ENCODE peak calls at places on chromosomes 5 and 9, in ten cellular contexts. One of them, this sample, is unnamed.

GRCh38 chr5:135213466-135214239 is 179.6 kb upstream of the PITX1 start:
- DNase-seq in ovary: no peak
- DNase-seq in transverse colon: no peak
- DNase-seq in kidney: peak; percentile 58
- DNase-seq in stomach: peak; percentile 14
- DNase-seq in lower lobe of right lung: no peak
- DNase-seq in CD4-positive, CD25-positive, alpha-beta regulatory T cell: no peak
- DNase-seq in uterus: no peak
- DNase-seq in heart right ventricle: no peak
- DNase-seq in cardiac muscle cell: no peak
- DNase-seq in this sample: no peak

GRCh38 chr9:114321759-114322158 is 1.1 kb upstream of the ORM1 start:
- DNase-seq in ovary: no peak
- DNase-seq in transverse colon: no peak
- DNase-seq in kidney: peak; percentile 3
- DNase-seq in stomach: no peak
- DNase-seq in lower lobe of right lung: no peak
- DNase-seq in CD4-positive, CD25-positive, alpha-beta regulatory T cell: no peak
- DNase-seq in uterus: no peak
- DNase-seq in heart right ventricle: no peak
- DNase-seq in cardiac muscle cell: no peak
- DNase-seq in this sample: no peak

GRCh38 chr9:108442604-108443277 is 413.0 kb downstream of the ACTL7B start:
- DNase-seq in ovary: no peak
- DNase-seq in transverse colon: no peak
- DNase-seq in kidney: no peak
- DNase-seq in stomach: no peak
- DNase-seq in lower lobe of right lung: no peak
- DNase-seq in CD4-positive, CD25-positive, alpha-beta regulatory T cell: no peak
- DNase-seq in uterus: no peak
- DNase-seq in heart right ventricle: no peak
- DNase-seq in cardiac muscle cell: no peak
- DNase-seq in this sample: no peak

GRCh38 chr5:173391031-173391430 is 62.8 kb upstream of the STC2 start:
- DNase-seq in ovary: no peak
- DNase-seq in transverse colon: no peak
- DNase-seq in kidney: no peak
- DNase-seq in stomach: no peak
- DNase-seq in lower lobe of right lung: no peak
- DNase-seq in CD4-positive, CD25-positive, alpha-beta regulatory T cell: no peak
- DNase-seq in uterus: no peak
- DNase-seq in heart right ventricle: no peak
- DNase-seq in cardiac muscle cell: no peak
- DNase-seq in this sample: no peak

GRCh38 chr9:78261403-78262001 is 25.6 kb downstream of the CEP78 start:
- DNase-seq in ovary: no peak
- DNase-seq in transverse colon: no peak
- DNase-seq in kidney: no peak
- DNase-seq in stomach: no peak
- DNase-seq in lower lobe of right lung: no peak
- DNase-seq in CD4-positive, CD25-positive, alpha-beta regulatory T cell: peak; percentile 56
- DNase-seq in uterus: no peak
- DNase-seq in heart right ventricle: no peak
- DNase-seq in cardiac muscle cell: peak; percentile 60
- DNase-seq in this sample: peak; percentile 28

GRCh38 chr9:99003308-99003707 is 59.6 kb downstream of the COL15A1 start:
- DNase-seq in ovary: no peak
- DNase-seq in transverse colon: no peak
- DNase-seq in kidney: no peak
- DNase-seq in stomach: no peak
- DNase-seq in lower lobe of right lung: no peak
- DNase-seq in CD4-positive, CD25-positive, alpha-beta regulatory T cell: no peak
- DNase-seq in uterus: no peak
- DNase-seq in heart right ventricle: no peak
- DNase-seq in cardiac muscle cell: no peak
- DNase-seq in this sample: no peak

GRCh38 chr5:67141644-67142043 is 55.0 kb downstream of the CD180 start:
- DNase-seq in ovary: no peak
- DNase-seq in transverse colon: no peak
- DNase-seq in kidney: no peak
- DNase-seq in stomach: no peak
- DNase-seq in lower lobe of right lung: no peak
- DNase-seq in CD4-positive, CD25-positive, alpha-beta regulatory T cell: no peak
- DNase-seq in uterus: no peak
- DNase-seq in heart right ventricle: no peak
- DNase-seq in cardiac muscle cell: no peak
- DNase-seq in this sample: no peak

GRCh38 chr5:24864244-24864643 is 219.5 kb upstream of the CDH10 start:
- DNase-seq in ovary: no peak
- DNase-seq in transverse colon: no peak
- DNase-seq in kidney: no peak
- DNase-seq in stomach: no peak
- DNase-seq in lower lobe of right lung: no peak
- DNase-seq in CD4-positive, CD25-positive, alpha-beta regulatory T cell: no peak
- DNase-seq in uterus: no peak
- DNase-seq in heart right ventricle: no peak
- DNase-seq in cardiac muscle cell: no peak
- DNase-seq in this sample: no peak

GRCh38 chr5:130135506-130135905 is 231.2 kb downstream of the CHSY3 start:
- DNase-seq in ovary: no peak
- DNase-seq in transverse colon: no peak
- DNase-seq in kidney: no peak
- DNase-seq in stomach: no peak
- DNase-seq in lower lobe of right lung: no peak
- DNase-seq in CD4-positive, CD25-positive, alpha-beta regulatory T cell: no peak
- DNase-seq in uterus: no peak
- DNase-seq in heart right ventricle: no peak
- DNase-seq in cardiac muscle cell: peak; percentile 85
- DNase-seq in this sample: no peak

GRCh38 chr5:116905885-116906284 is 331.3 kb upstream of the SEMA6A start:
- DNase-seq in ovary: no peak
- DNase-seq in transverse colon: no peak
- DNase-seq in kidney: no peak
- DNase-seq in stomach: no peak
- DNase-seq in lower lobe of right lung: no peak
- DNase-seq in CD4-positive, CD25-positive, alpha-beta regulatory T cell: no peak
- DNase-seq in uterus: no peak
- DNase-seq in heart right ventricle: no peak
- DNase-seq in cardiac muscle cell: no peak
- DNase-seq in this sample: no peak

GRCh38 chr5:1400936-1401335 is 44.3 kb downstream of the SLC6A3 start:
- DNase-seq in ovary: no peak
- DNase-seq in transverse colon: no peak
- DNase-seq in kidney: peak; percentile 43
- DNase-seq in stomach: no peak
- DNase-seq in lower lobe of right lung: peak; percentile 25
- DNase-seq in CD4-positive, CD25-positive, alpha-beta regulatory T cell: no peak
- DNase-seq in uterus: no peak
- DNase-seq in heart right ventricle: no peak
- DNase-seq in cardiac muscle cell: no peak
- DNase-seq in this sample: no peak

GRCh38 chr5:38162625-38163024 is 95.7 kb upstream of the EGFLAM start:
- DNase-seq in ovary: no peak
- DNase-seq in transverse colon: no peak
- DNase-seq in kidney: no peak
- DNase-seq in stomach: no peak
- DNase-seq in lower lobe of right lung: no peak
- DNase-seq in CD4-positive, CD25-positive, alpha-beta regulatory T cell: no peak
- DNase-seq in uterus: no peak
- DNase-seq in heart right ventricle: no peak
- DNase-seq in cardiac muscle cell: no peak
- DNase-seq in this sample: no peak

GRCh38 chr5:133299021-133299420 is 247.2 kb downstream of the HSPA4 start:
- DNase-seq in ovary: no peak
- DNase-seq in transverse colon: no peak
- DNase-seq in kidney: no peak
- DNase-seq in stomach: no peak
- DNase-seq in lower lobe of right lung: no peak
- DNase-seq in CD4-positive, CD25-positive, alpha-beta regulatory T cell: no peak
- DNase-seq in uterus: no peak
- DNase-seq in heart right ventricle: no peak
- DNase-seq in cardiac muscle cell: no peak
- DNase-seq in this sample: no peak

GRCh38 chr5:67215592-67216471 is 19.2 kb upstream of the CD180 start:
- DNase-seq in ovary: peak; percentile 69
- DNase-seq in transverse colon: peak; percentile 87
- DNase-seq in kidney: peak; percentile 95
- DNase-seq in stomach: peak; percentile 87
- DNase-seq in lower lobe of right lung: peak; percentile 93
- DNase-seq in CD4-positive, CD25-positive, alpha-beta regulatory T cell: peak; percentile 94
- DNase-seq in uterus: peak; percentile 62
- DNase-seq in heart right ventricle: peak; percentile 89
- DNase-seq in cardiac muscle cell: peak; percentile 80
- DNase-seq in this sample: peak; percentile 73

GRCh38 chr9:74528207-74528606 is 31.1 kb downstream of the RORB start:
- DNase-seq in ovary: no peak
- DNase-seq in transverse colon: no peak
- DNase-seq in kidney: no peak
- DNase-seq in stomach: no peak
- DNase-seq in lower lobe of right lung: no peak
- DNase-seq in CD4-positive, CD25-positive, alpha-beta regulatory T cell: no peak
- DNase-seq in uterus: no peak
- DNase-seq in heart right ventricle: no peak
- DNase-seq in cardiac muscle cell: no peak
- DNase-seq in this sample: no peak

GRCh38 chr5:756865-757345 is 27.6 kb downstream of the ZDHHC11B start:
- DNase-seq in ovary: no peak
- DNase-seq in transverse colon: peak; percentile 49
- DNase-seq in kidney: peak; percentile 87
- DNase-seq in stomach: peak; percentile 64
- DNase-seq in lower lobe of right lung: peak; percentile 73
- DNase-seq in CD4-positive, CD25-positive, alpha-beta regulatory T cell: no peak
- DNase-seq in uterus: peak; percentile 8
- DNase-seq in heart right ventricle: peak; percentile 68
- DNase-seq in cardiac muscle cell: peak; percentile 10
- DNase-seq in this sample: peak; percentile 27

GRCh38 chr5:148976569-148977321 is 86.1 kb downstream of the SH3TC2 start:
- DNase-seq in ovary: no peak
- DNase-seq in transverse colon: no peak
- DNase-seq in kidney: no peak
- DNase-seq in stomach: no peak
- DNase-seq in lower lobe of right lung: no peak
- DNase-seq in CD4-positive, CD25-positive, alpha-beta regulatory T cell: no peak
- DNase-seq in uterus: no peak
- DNase-seq in heart right ventricle: no peak
- DNase-seq in cardiac muscle cell: no peak
- DNase-seq in this sample: no peak

GRCh38 chr5:179794575-179794974 is 789 bp downstream of the LTC4S start:
- DNase-seq in ovary: peak; percentile 42
- DNase-seq in transverse colon: no peak
- DNase-seq in kidney: no peak
- DNase-seq in stomach: no peak
- DNase-seq in lower lobe of right lung: no peak
- DNase-seq in CD4-positive, CD25-positive, alpha-beta regulatory T cell: no peak
- DNase-seq in uterus: no peak
- DNase-seq in heart right ventricle: no peak
- DNase-seq in cardiac muscle cell: no peak
- DNase-seq in this sample: no peak
- H3K4me1 ChIP-seq in ovary: peaks cover 15% of the 10 kb centered on the region
- H3K4me1 ChIP-seq in transverse colon: peaks cover 19% of the 10 kb centered on the region
- H3K4me1 ChIP-seq in kidney: peaks cover 6% of the 10 kb centered on the region
- H3K4me1 ChIP-seq in stomach: peaks cover 50% of the 10 kb centered on the region
- H3K4me1 ChIP-seq in lower lobe of right lung: peaks cover 53% of the 10 kb centered on the region
- H3K4me1 ChIP-seq in CD4-positive, CD25-positive, alpha-beta regulatory T cell: peaks cover 30% of the 10 kb centered on the region
- H3K4me1 ChIP-seq in uterus: no peaks in the 10 kb centered on the region
- H3K4me1 ChIP-seq in heart right ventricle: peaks cover 44% of the 10 kb centered on the region
- H3K4me1 ChIP-seq in cardiac muscle cell: no peaks in the 10 kb centered on the region
- H3K4me1 ChIP-seq in this sample: peaks cover 5% of the 10 kb centered on the region

GRCh38 chr5:150431048-150431447 is 18.3 kb upstream of the CD74 start:
- DNase-seq in ovary: no peak
- DNase-seq in transverse colon: no peak
- DNase-seq in kidney: no peak
- DNase-seq in stomach: no peak
- DNase-seq in lower lobe of right lung: no peak
- DNase-seq in CD4-positive, CD25-positive, alpha-beta regulatory T cell: no peak
- DNase-seq in uterus: no peak
- DNase-seq in heart right ventricle: no peak
- DNase-seq in cardiac muscle cell: no peak
- DNase-seq in this sample: no peak

GRCh38 chr5:150436141-150436680 is 13.3 kb downstream of the RPS14 start:
- DNase-seq in ovary: peak; percentile 89
- DNase-seq in transverse colon: peak; percentile 94
- DNase-seq in kidney: peak; percentile 91
- DNase-seq in stomach: peak; percentile 97
- DNase-seq in lower lobe of right lung: peak; percentile 93
- DNase-seq in CD4-positive, CD25-positive, alpha-beta regulatory T cell: peak; percentile 93
- DNase-seq in uterus: peak; percentile 92
- DNase-seq in heart right ventricle: peak; percentile 77
- DNase-seq in cardiac muscle cell: peak; percentile 91
- DNase-seq in this sample: peak; percentile 84

GRCh38 chr5:150438873-150439546 is 10.5 kb downstream of the RPS14 start:
- DNase-seq in ovary: no peak
- DNase-seq in transverse colon: no peak
- DNase-seq in kidney: no peak
- DNase-seq in stomach: no peak
- DNase-seq in lower lobe of right lung: no peak
- DNase-seq in CD4-positive, CD25-positive, alpha-beta regulatory T cell: no peak
- DNase-seq in uterus: no peak
- DNase-seq in heart right ventricle: no peak
- DNase-seq in cardiac muscle cell: peak; percentile 45
- DNase-seq in this sample: peak; percentile 34

GRCh38 chr5:150431574-150431973 is 18.0 kb downstream of the RPS14 start:
- DNase-seq in ovary: no peak
- DNase-seq in transverse colon: no peak
- DNase-seq in kidney: no peak
- DNase-seq in stomach: no peak
- DNase-seq in lower lobe of right lung: no peak
- DNase-seq in CD4-positive, CD25-positive, alpha-beta regulatory T cell: no peak
- DNase-seq in uterus: no peak
- DNase-seq in heart right ventricle: no peak
- DNase-seq in cardiac muscle cell: no peak
- DNase-seq in this sample: no peak

GRCh38 chr5:150434502-150434901 is 15.0 kb downstream of the RPS14 start:
- DNase-seq in ovary: no peak
- DNase-seq in transverse colon: no peak
- DNase-seq in kidney: no peak
- DNase-seq in stomach: no peak
- DNase-seq in lower lobe of right lung: no peak
- DNase-seq in CD4-positive, CD25-positive, alpha-beta regulatory T cell: no peak
- DNase-seq in uterus: no peak
- DNase-seq in heart right ventricle: no peak
- DNase-seq in cardiac muscle cell: peak; percentile 76
- DNase-seq in this sample: no peak
- H3K27ac ChIP-seq in ovary: no peak overlapping the region
- H3K27ac ChIP-seq in transverse colon: no peak overlapping the region
- H3K27ac ChIP-seq in kidney: no peak overlapping the region
- H3K27ac ChIP-seq in stomach: no peak overlapping the region
- H3K27ac ChIP-seq in lower lobe of right lung: no peak overlapping the region
- H3K27ac ChIP-seq in CD4-positive, CD25-positive, alpha-beta regulatory T cell: no peak overlapping the region
- H3K27ac ChIP-seq in uterus: no peak overlapping the region
- H3K27ac ChIP-seq in heart right ventricle: no peak overlapping the region
- H3K27ac ChIP-seq in cardiac muscle cell: no peak overlapping the region
- H3K27ac ChIP-seq in this sample: no peak overlapping the region

GRCh38 chr9:134138292-134138691 is 2.4 kb downstream of the WDR5 start:
- DNase-seq in ovary: no peak
- DNase-seq in transverse colon: peak; percentile 35
- DNase-seq in kidney: no peak
- DNase-seq in stomach: peak; percentile 38
- DNase-seq in lower lobe of right lung: no peak
- DNase-seq in CD4-positive, CD25-positive, alpha-beta regulatory T cell: no peak
- DNase-seq in uterus: no peak
- DNase-seq in heart right ventricle: no peak
- DNase-seq in cardiac muscle cell: no peak
- DNase-seq in this sample: peak; percentile 75
- H3K4me3 ChIP-seq in ovary: no peak overlapping the region
- H3K4me3 ChIP-seq in transverse colon: no peak overlapping the region
- H3K4me3 ChIP-seq in kidney: peak overlapping the region; percentile 32
- H3K4me3 ChIP-seq in stomach: no peak overlapping the region
- H3K4me3 ChIP-seq in lower lobe of right lung: no peak overlapping the region
- H3K4me3 ChIP-seq in CD4-positive, CD25-positive, alpha-beta regulatory T cell: no peak overlapping the region
- H3K4me3 ChIP-seq in uterus: no peak overlapping the region
- H3K4me3 ChIP-seq in heart right ventricle: no peak overlapping the region
- H3K4me3 ChIP-seq in cardiac muscle cell: no peak overlapping the region
- H3K4me3 ChIP-seq in this sample: no peak overlapping the region

GRCh38 chr9:127769985-127770904 is 8.2 kb downstream of the SH2D3C start:
- DNase-seq in ovary: no peak
- DNase-seq in transverse colon: no peak
- DNase-seq in kidney: no peak
- DNase-seq in stomach: no peak
- DNase-seq in lower lobe of right lung: no peak
- DNase-seq in CD4-positive, CD25-positive, alpha-beta regulatory T cell: no peak
- DNase-seq in uterus: no peak
- DNase-seq in heart right ventricle: no peak
- DNase-seq in cardiac muscle cell: peak; percentile 17
- DNase-seq in this sample: no peak
- H3K4me1 ChIP-seq in ovary: peaks cover 7% of the 10 kb centered on the region
- H3K4me1 ChIP-seq in transverse colon: no peaks in the 10 kb centered on the region
- H3K4me1 ChIP-seq in kidney: no peaks in the 10 kb centered on the region
- H3K4me1 ChIP-seq in stomach: peaks cover 25% of the 10 kb centered on the region
- H3K4me1 ChIP-seq in lower lobe of right lung: peaks cover 61% of the 10 kb centered on the region
- H3K4me1 ChIP-seq in CD4-positive, CD25-positive, alpha-beta regulatory T cell: peaks cover 73% of the 10 kb centered on the region
- H3K4me1 ChIP-seq in uterus: no peaks in the 10 kb centered on the region
- H3K4me1 ChIP-seq in heart right ventricle: peaks cover 32% of the 10 kb centered on the region
- H3K4me1 ChIP-seq in cardiac muscle cell: no peaks in the 10 kb centered on the region
- H3K4me1 ChIP-seq in this sample: peaks cover 2% of the 10 kb centered on the region

This sample was measured in small intestine.